ENCODE peak calls at places on chromosomes 12 and 14, in six cellular contexts. U is neuronal stem cell, A is IMR-90, X is mesendoderm, D is H9, Z is trophoblast cell. I is an unnamed sample.

GRCh38 chr12:79634957-79635471 is 55.8 kb downstream of the PAWR start:
- DNase-seq in X (peak; percentile 88), U (peak; percentile 9), Z (peak; percentile 78), A (no peak), D (no peak), I (no peak)

GRCh38 chr12:103986823-103987222 is 21.2 kb downstream of the TDG start:
- DNase-seq in A (peak; percentile 87), X (peak; percentile 71), U (peak; percentile 32), D (no peak), Z (no peak), I (no peak)

GRCh38 chr14:71320734-71321555 is 413.7 kb downstream of the PCNX1 start:
- DNase-seq in Z (peak; percentile 36), A (peak; percentile 69), D (peak; percentile 49), U (peak; percentile 66), X (peak; percentile 66), I (no peak)

GRCh38 chr12:94898388-94898787 is 105.1 kb downstream of the NDUFA12 start:
- DNase-seq in U (no peak), A (no peak), Z (no peak), X (peak; percentile 23), D (peak; percentile 50), I (no peak)

GRCh38 chr12:124679533-124680371 is 112.3 kb upstream of the NCOR2 start:
- DNase-seq in D (no peak), A (no peak), Z (peak; percentile 94), X (no peak), U (no peak), I (no peak)

GRCh38 chr14:65179918-65180724 is 77.8 kb upstream of the MAX start:
- DNase-seq in D (no peak), U (no peak), Z (peak; percentile 55), A (peak; percentile 89), X (no peak), I (no peak)

GRCh38 chr12:109545826-109546225 is 27.5 kb downstream of the MMAB start:
- DNase-seq in U (no peak), Z (no peak), X (no peak), D (no peak), A (no peak), I (no peak)

GRCh38 chr12:44835641-44836379 is 40.3 kb downstream of the NELL2 start:
- DNase-seq in X (no peak), D (no peak), Z (peak; percentile 37), U (no peak), A (no peak), I (no peak)

GRCh38 chr14:93717222-93717967 is 70.9 kb downstream of the PRIMA1 start:
- DNase-seq in D (no peak), U (no peak), Z (no peak), X (no peak), A (no peak), I (no peak)

GRCh38 chr14:90087433-90087832 is 25.6 kb downstream of the KCNK13 start:
- DNase-seq in Z (peak; percentile 72), X (no peak), U (no peak), D (no peak), A (peak; percentile 58), I (no peak)

GRCh38 chr12:93419388-93420034 is 22.2 kb downstream of the UBE2N start:
- DNase-seq in X (peak; percentile 56), Z (no peak), D (no peak), A (peak; percentile 75), U (no peak), I (no peak)

GRCh38 chr14:69298131-69299071 is 38.4 kb downstream of the GALNT16 start:
- DNase-seq in U (no peak), Z (no peak), X (no peak), D (no peak), A (no peak), I (no peak)

GRCh38 chr14:23446291-23446851 is 10.9 kb upstream of the MYH7 start:
- DNase-seq in D (no peak), U (no peak), Z (no peak), A (no peak), X (no peak), I (no peak)

GRCh38 chr14:76584271-76584702 is 177.0 kb upstream of the VASH1 start:
- DNase-seq in A (no peak), X (no peak), U (no peak), D (no peak), Z (no peak), I (no peak)

GRCh38 chr12:51393676-51394545 is 2.7 kb upstream of the GALNT6 start:
- DNase-seq in D (peak; percentile 27), X (no peak), U (no peak), Z (peak; percentile 15), A (peak; percentile 96), I (no peak)

GRCh38 chr14:101248840-101249675 is 312.2 kb upstream of the DIO3 start:
- DNase-seq in Z (no peak), X (no peak), D (no peak), U (no peak), A (no peak), I (no peak)

GRCh38 chr14:23916038-23916437 is 37.5 kb upstream of the DHRS4 start:
- DNase-seq in U (no peak), Z (no peak), X (no peak), A (no peak), D (no peak), I (no peak)

GRCh38 chr12:128486951-128487350 is 220.0 kb downstream of the TMEM132C start:
- DNase-seq in X (no peak), D (no peak), U (no peak), A (no peak), Z (no peak), I (no peak)

GRCh38 chr12:85831327-85831990 is 4.8 kb downstream of the RASSF9 start:
- DNase-seq in X (no peak), A (no peak), Z (no peak), D (no peak), U (no peak), I (no peak)

GRCh38 chr14:99706121-99706900 is 22.2 kb downstream of the CYP46A1 start:
- DNase-seq in X (no peak), A (no peak), Z (no peak), U (no peak), D (peak; percentile 14), I (peak; percentile 22)

GRCh38 chr12:116177017-116177416 is 100.5 kb downstream of the MED13L start:
- DNase-seq in X (no peak), D (no peak), A (no peak), U (no peak), Z (no peak), I (no peak)

GRCh38 chr12:42090899-42091298 is 53.8 kb downstream of the GXYLT1 start:
- DNase-seq in Z (no peak), D (no peak), X (peak; percentile 22), A (peak; percentile 66), U (no peak), I (no peak)

GRCh38 chr14:90698379-90698869 is 117.8 kb downstream of the TTC7B start:
- DNase-seq in Z (no peak), A (peak; percentile 58), X (peak; percentile 45), U (no peak), D (no peak), I (no peak)

GRCh38 chr12:76883826-76884225 is 5.0 kb upstream of the CSRP2 start:
- DNase-seq in Z (no peak), U (no peak), D (no peak), X (no peak), A (peak; percentile 59), I (no peak)

GRCh38 chr14:101077511-101078074 is 174.1 kb upstream of the RTL1 start:
- DNase-seq in U (peak; percentile 12), A (peak; percentile 33), Z (no peak), X (peak; percentile 87), D (peak; percentile 88), I (peak; percentile 23)

GRCh38 chr12:40325349-40325960 is 100.7 kb downstream of the LRRK2 start:
- DNase-seq in U (no peak), Z (peak; percentile 10), X (peak; percentile 75), A (peak; percentile 4), D (peak; percentile 44), I (no peak)

GRCh38 chr14:105092912-105093425 is 27.7 kb upstream of the GPR132 start:
- DNase-seq in D (peak; percentile 51), A (peak; percentile 58), U (no peak), X (no peak), Z (peak; percentile 35), I (no peak)
- H3K4ac ChIP-seq in D (no peak overlapping the region), A (peak overlapping the region; percentile 98), U (no peak overlapping the region), X (no peak overlapping the region), Z (peak overlapping the region; percentile 36), I (no peak overlapping the region)

DNA sequence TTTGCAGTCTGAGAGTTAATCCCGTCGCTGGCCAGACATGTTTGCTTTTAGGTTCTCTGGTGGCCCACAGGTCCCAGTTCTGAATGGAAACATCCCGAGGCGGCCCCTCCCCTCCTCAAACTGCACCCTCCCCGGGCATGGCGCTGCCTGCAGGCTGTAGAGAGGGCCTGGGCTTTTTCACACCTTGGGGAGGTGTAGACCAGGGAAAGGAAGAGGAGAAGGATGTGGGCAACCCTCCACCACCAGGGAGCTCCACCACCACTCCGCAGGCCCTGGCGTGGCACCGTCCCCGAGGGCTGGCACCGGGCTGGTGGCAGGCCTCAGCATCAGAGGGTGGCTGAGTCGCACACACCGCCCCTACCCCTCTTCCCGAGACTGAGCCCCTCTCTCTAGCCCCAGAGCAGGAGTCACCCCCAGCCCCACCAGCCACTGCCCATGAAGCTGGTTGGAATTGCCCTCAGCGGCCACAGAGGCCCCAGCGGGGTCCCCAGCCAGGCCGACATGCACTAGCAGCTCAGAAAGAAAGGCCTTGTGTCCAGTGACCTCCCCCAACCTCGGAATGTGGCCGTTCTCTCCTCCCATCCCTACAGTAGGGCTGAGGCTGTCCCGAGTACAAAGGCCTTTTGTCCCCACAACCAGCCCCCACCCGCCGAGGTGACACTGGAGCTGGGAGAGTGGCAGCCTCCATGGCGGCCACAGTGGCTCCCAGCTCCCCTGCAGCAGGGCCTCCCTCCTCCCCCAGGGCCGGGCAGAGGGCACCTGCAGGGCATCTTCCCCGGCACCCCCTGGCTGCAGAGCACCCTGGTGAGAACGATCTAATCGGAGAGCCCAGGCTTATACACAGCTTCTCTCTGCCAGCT is 23.5 kb upstream of the INF2 start:
- DNase-seq in Z (no peak), A (no peak), D (peak; percentile 59), U (peak; percentile 87), X (peak; percentile 85), I (no peak)
- H3K4ac ChIP-seq in Z (peak overlapping the region; percentile 16), A (peak overlapping the region; percentile 54), D (no peak overlapping the region), U (peak overlapping the region; percentile 96), X (peak overlapping the region; percentile 21), I (no peak overlapping the region)

GRCh38 chr12:57133916-57134315 is 5.6 kb downstream of the LRP1 start:
- DNase-seq in D (no peak), A (no peak), U (no peak), X (no peak), Z (no peak), I (no peak)
- H3K4ac ChIP-seq in D (no peak overlapping the region), A (peak overlapping the region; percentile 87), U (no peak overlapping the region), X (no peak overlapping the region), Z (peak overlapping the region; percentile 85), I (no peak overlapping the region)

GRCh38 chr14:55102141-55102547 is 26.9 kb upstream of the LGALS3 start:
- DNase-seq in D (peak; percentile 59), Z (no peak), X (peak; percentile 81), U (no peak), A (peak; percentile 96), I (peak; percentile 49)

GRCh38 chr14:55101698-55102097 is 27.4 kb upstream of the LGALS3 start:
- DNase-seq in D (no peak), A (no peak), X (no peak), Z (no peak), U (no peak), I (no peak)

GRCh38 chr14:55104051-55104954 is 24.7 kb upstream of the LGALS3 start:
- DNase-seq in X (peak; percentile 65), U (no peak), Z (peak; percentile 85), D (no peak), A (no peak), I (no peak)

GRCh38 chr14:55105991-55106390 is 23.1 kb upstream of the LGALS3 start:
- DNase-seq in D (no peak), Z (peak; percentile 57), A (no peak), X (no peak), U (no peak), I (no peak)

GRCh38 chr14:55103005-55103640 is 25.9 kb upstream of the LGALS3 start:
- DNase-seq in U (peak; percentile 31), D (peak; percentile 89), Z (peak; percentile 98), A (peak; percentile 95), X (peak; percentile 97), I (peak; percentile 81)
- H3K4ac ChIP-seq in U (no peak overlapping the region), D (no peak overlapping the region), Z (no peak overlapping the region), A (peak overlapping the region; percentile 99), X (peak overlapping the region; percentile 40), I (peak overlapping the region; percentile 50)